ENCODE peak calls at places on chromosomes 12 and 14, in six cellular contexts. D is neural crest cell, Z is AG10803, Q is uterus, C is glutamatergic neuron, U is MCF 10A. O is an unnamed sample.
A peak's percentile ranks its signal among the peaks of the same experiment; 100 is the strongest.

GRCh38 chr12:20492251-20492728 is 124.0 kb downstream of the PDE3A start:
- DNase-seq in D (no peak), Z (peak; percentile 39), Q (no peak), C (no peak), U (peak; percentile 71), O (no peak)

GRCh38 chr12:121871501-121871900 is 12.8 kb upstream of the HPD start:
- DNase-seq in D (no peak), Z (no peak), Q (no peak), C (no peak), U (no peak), O (no peak)

GRCh38 chr14:105838591-105839424 is 312.4 kb downstream of the TMEM121 start:
- DNase-seq in D (no peak), Z (no peak), Q (no peak), C (no peak), U (no peak), O (no peak)

GRCh38 chr14:41607966-41608663 is 1.4 kb downstream of the LRFN5 start:
- DNase-seq in D (no peak), Z (no peak), Q (no peak), C (peak; percentile 50), U (no peak), O (peak; percentile 40)

GRCh38 chr12:51823875-51824565 is 24.5 kb downstream of the FIGNL2 start:
- DNase-seq in D (no peak), Z (peak; percentile 72), Q (no peak), C (no peak), U (peak; percentile 81), O (peak; percentile 40)

GRCh38 chr14:71070169-71070568 is 162.9 kb downstream of the PCNX1 start:
- DNase-seq in D (no peak), Z (no peak), Q (no peak), C (no peak), U (peak; percentile 53), O (no peak)

GRCh38 chr12:81797100-81797499 is 38.0 kb upstream of the PPFIA2 start:
- DNase-seq in D (no peak), Z (no peak), Q (no peak), C (no peak), U (peak; percentile 55), O (no peak)

GRCh38 chr12:118237908-118238307 is 102.0 kb downstream of the PEBP1 start:
- DNase-seq in D (no peak), Z (peak; percentile 13), Q (no peak), C (no peak), U (peak; percentile 32), O (no peak)

GRCh38 chr12:104048162-104048561 is 1.8 kb downstream of the GLT8D2 start:
- DNase-seq in D (no peak), Z (no peak), Q (no peak), C (no peak), U (no peak), O (no peak)

GRCh38 chr14:104751539-104752337 is 1.2 kb upstream of the SIVA1 start:
- DNase-seq in D (no peak), Z (no peak), Q (no peak), C (no peak), U (no peak), O (no peak)

GRCh38 chr12:4645023-4645422 is 3.8 kb downstream of the AKAP3 start:
- DNase-seq in D (no peak), Z (no peak), Q (no peak), C (no peak), U (no peak), O (no peak)

GRCh38 chr12:78530065-78530765 is 334.4 kb upstream of the SYT1 start:
- DNase-seq in D (no peak), Z (peak; percentile 84), Q (no peak), C (no peak), U (peak; percentile 8), O (no peak)

GRCh38 chr14:93648440-93649168 is 139.7 kb downstream of the PRIMA1 start:
- DNase-seq in D (no peak), Z (no peak), Q (no peak), C (no peak), U (peak; percentile 48), O (peak; percentile 36)

GRCh38 chr12:101941306-101942000 is 64.1 kb downstream of the DRAM1 start:
- DNase-seq in D (no peak), Z (no peak), Q (no peak), C (no peak), U (no peak), O (no peak)

GRCh38 chr12:71300772-71301675 is 138.6 kb upstream of the LGR5 start:
- DNase-seq in D (no peak), Z (no peak), Q (no peak), C (no peak), U (no peak), O (no peak)

GRCh38 chr14:100417466-100417865 is 94.3 kb downstream of the SLC25A47 start:
- DNase-seq in D (peak; percentile 60), Z (peak; percentile 88), Q (no peak), C (peak; percentile 76), U (peak; percentile 85), O (peak; percentile 73)

GRCh38 chr12:46446645-46447044 is 74.1 kb upstream of the SLC38A2 start:
- DNase-seq in D (no peak), Z (no peak), Q (no peak), C (no peak), U (peak; percentile 42), O (no peak)

DNA sequence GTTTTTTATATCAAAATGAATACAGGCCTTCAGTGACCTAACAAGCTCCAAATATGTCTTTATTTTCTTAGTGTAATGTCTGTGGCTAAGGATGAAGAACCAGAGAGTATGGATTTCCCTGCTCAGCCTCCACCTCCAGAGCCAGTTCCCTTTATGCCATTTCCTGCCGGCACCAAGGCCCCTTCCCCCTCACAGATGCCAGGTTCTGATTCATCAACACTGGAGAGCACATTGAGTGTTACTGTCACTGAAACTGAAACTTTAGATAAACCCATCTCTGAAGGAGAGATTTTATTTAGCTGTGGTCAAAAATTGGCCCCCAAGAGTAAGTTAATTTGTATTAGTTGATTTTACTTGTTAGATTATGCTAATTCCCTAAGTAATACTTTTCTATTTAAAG is 61.0 kb downstream of the KIAA0586 start:
- DNase-seq in D (no peak), Z (peak; percentile 35), Q (no peak), C (no peak), U (peak; percentile 45), O (peak; percentile 14)
- TF ChIP-seq CTCF in D (no peak), Z (no peak), Q (no peak), C (no peak), U (no peak), O (no peak)

GRCh38 chr12:8605057-8605456 is 7.6 kb downstream of the AICDA start:
- DNase-seq in D (no peak), Z (no peak), Q (no peak), C (no peak), U (no peak), O (no peak)

GRCh38 chr12:8609061-8609570 is 3.5 kb downstream of the AICDA start:
- DNase-seq in D (peak; percentile 14), Z (peak; percentile 50), Q (no peak), C (peak; percentile 31), U (peak; percentile 55), O (peak; percentile 35)

DNA sequence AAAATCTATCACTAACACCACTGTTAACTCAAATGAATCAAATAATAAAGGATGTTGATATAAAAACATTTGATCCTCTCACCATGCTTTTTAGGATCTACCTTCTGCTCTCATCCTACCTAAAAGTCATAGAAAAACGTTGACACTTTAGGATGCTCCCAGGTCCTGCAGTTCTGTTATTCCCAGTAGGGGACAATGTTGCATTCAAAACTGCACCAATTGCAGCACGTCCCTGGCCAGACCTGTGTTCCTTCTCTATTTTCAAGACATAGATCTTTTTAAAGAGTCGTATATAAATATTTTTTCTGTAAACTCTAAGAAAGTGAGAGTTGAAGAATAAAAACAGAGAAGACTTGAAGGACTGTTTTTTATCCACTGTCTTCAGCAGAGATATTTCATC is 8.8 kb downstream of the AICDA start:
- DNase-seq in D (no peak), Z (no peak), Q (no peak), C (no peak), U (no peak), O (no peak)
- TF ChIP-seq CTCF in D (peak; percentile 37), Z (no peak), Q (no peak), C (no peak), U (no peak), O (no peak)

GRCh38 chr14:102231476-102232347 is 73.3 kb downstream of the MOK start:
- DNase-seq in D (no peak), Z (no peak), Q (no peak), C (no peak), U (no peak), O (no peak)

GRCh38 chr14:102233081-102233480 is 71.9 kb downstream of the MOK start:
- DNase-seq in D (no peak), Z (no peak), Q (no peak), C (no peak), U (no peak), O (no peak)

GRCh38 chr14:102230481-102231210 is 74.3 kb downstream of the MOK start:
- DNase-seq in D (no peak), Z (no peak), Q (no peak), C (no peak), U (no peak), O (no peak)

GRCh38 chr14:102234331-102235264 is 70.4 kb downstream of the MOK start:
- DNase-seq in D (no peak), Z (no peak), Q (no peak), C (no peak), U (peak; percentile 22), O (no peak)

DNA sequence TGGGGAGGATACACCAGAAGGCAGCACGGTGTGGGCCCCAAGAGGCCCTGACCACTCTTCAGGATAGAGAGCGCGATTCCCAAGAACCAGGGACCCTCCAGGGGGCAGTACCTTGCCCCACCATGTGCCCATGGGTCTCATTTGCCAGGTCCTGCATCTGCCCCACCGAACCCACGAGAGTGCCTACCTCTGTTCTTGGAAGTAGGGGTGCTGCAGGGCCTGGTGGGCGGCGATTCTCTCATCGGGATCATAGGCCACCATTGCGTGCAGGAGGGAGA is 72.7 kb downstream of the MOK start:
- DNase-seq in D (no peak), Z (no peak), Q (no peak), C (no peak), U (no peak), O (no peak)
- TF ChIP-seq CTCF in D (no peak), Z (no peak), Q (no peak), C (no peak), U (no peak), O (no peak)

GRCh38 chr12:92089559-92089958 is 56.1 kb downstream of the BTG1 start:
- DNase-seq in D (no peak), Z (peak; percentile 25), Q (no peak), C (no peak), U (no peak), O (no peak)

GRCh38 chr12:92096346-92097136 is 49.1 kb downstream of the BTG1 start:
- DNase-seq in D (no peak), Z (no peak), Q (no peak), C (no peak), U (no peak), O (no peak)

GRCh38 chr12:92088802-92089201 is 56.8 kb downstream of the BTG1 start:
- DNase-seq in D (no peak), Z (no peak), Q (no peak), C (no peak), U (no peak), O (no peak)

GRCh38 chr12:92098594-92099370 is 46.9 kb downstream of the BTG1 start:
- DNase-seq in D (no peak), Z (no peak), Q (no peak), C (no peak), U (no peak), O (no peak)

GRCh38 chr12:92094751-92095161 is 50.9 kb downstream of the BTG1 start:
- DNase-seq in D (no peak), Z (peak; percentile 15), Q (no peak), C (no peak), U (no peak), O (no peak)
- TF ChIP-seq CTCF in D (no peak), Z (peak; percentile 19), Q (no peak), C (no peak), U (no peak), O (no peak)

O was measured in endothelial cell.